ENCODE peak calls at places on chromosomes 2 and 18, in four cellular contexts. One of them, this sample, is unnamed.
A peak's percentile ranks its signal among the peaks of the same experiment; 100 is the strongest.

GRCh38 chr2:70111752-70112591 is 24.7 kb downstream of the PCBP1 start:
- DNase-seq in colonic mucosa: no peak
- DNase-seq in HL-60: no peak
- DNase-seq in cardiac muscle cell: peak; percentile 84
- DNase-seq in this sample: no peak

GRCh38 chr2:54513364-54513715 is 57.2 kb downstream of the SPTBN1 start:
- DNase-seq in cardiac muscle cell: no peak
- DNase-seq in HL-60: no peak
- DNase-seq in colonic mucosa: no peak
- DNase-seq in this sample: no peak

GRCh38 chr18:13725566-13726227 is 661 bp downstream of the FAM210A start:
- DNase-seq in HL-60: peak; percentile 13
- DNase-seq in colonic mucosa: peak; percentile 39
- DNase-seq in cardiac muscle cell: peak; percentile 7
- DNase-seq in this sample: peak; percentile 1

GRCh38 chr2:133092571-133092970 is 422.6 kb upstream of the LYPD1 start:
- DNase-seq in HL-60: no peak
- DNase-seq in colonic mucosa: no peak
- DNase-seq in cardiac muscle cell: no peak
- DNase-seq in this sample: no peak

GRCh38 chr2:3430740-3431490 is 51.4 kb downstream of the TRAPPC12 start:
- DNase-seq in cardiac muscle cell: peak; percentile 8
- DNase-seq in HL-60: no peak
- DNase-seq in colonic mucosa: no peak
- DNase-seq in this sample: no peak

GRCh38 chr18:62918361-62918760 is 203.0 kb downstream of the PHLPP1 start:
- DNase-seq in HL-60: no peak
- DNase-seq in cardiac muscle cell: no peak
- DNase-seq in colonic mucosa: no peak
- DNase-seq in this sample: no peak

GRCh38 chr2:178860551-178860950 is 53.3 kb upstream of the TTN start:
- DNase-seq in cardiac muscle cell: peak; percentile 77
- DNase-seq in colonic mucosa: peak; percentile 20
- DNase-seq in HL-60: no peak
- DNase-seq in this sample: peak; percentile 51

GRCh38 chr2:27148801-27149439 is at the start of gene TCF23:
- DNase-seq in HL-60: no peak
- DNase-seq in colonic mucosa: no peak
- DNase-seq in cardiac muscle cell: peak; percentile 78
- DNase-seq in this sample: no peak

GRCh38 chr2:235637906-235638305 is 144.1 kb downstream of the AGAP1 start:
- DNase-seq in cardiac muscle cell: no peak
- DNase-seq in HL-60: no peak
- DNase-seq in colonic mucosa: no peak
- DNase-seq in this sample: no peak

GRCh38 chr2:30188292-30188691 is 41.5 kb downstream of the YPEL5 start:
- DNase-seq in cardiac muscle cell: no peak
- DNase-seq in HL-60: no peak
- DNase-seq in colonic mucosa: no peak
- DNase-seq in this sample: no peak

GRCh38 chr2:205539603-205540002 is 142.7 kb upstream of the NRP2 start:
- DNase-seq in colonic mucosa: no peak
- DNase-seq in HL-60: no peak
- DNase-seq in cardiac muscle cell: no peak
- DNase-seq in this sample: no peak

GRCh38 chr18:37604032-37604431 is 38.4 kb upstream of the CELF4 start:
- DNase-seq in HL-60: no peak
- DNase-seq in colonic mucosa: no peak
- DNase-seq in cardiac muscle cell: no peak
- DNase-seq in this sample: no peak

GRCh38 chr2:60550151-60550983 is 3.1 kb downstream of the BCL11A start:
- DNase-seq in cardiac muscle cell: peak; percentile 90
- DNase-seq in colonic mucosa: peak; percentile 91
- DNase-seq in HL-60: peak; percentile 93
- DNase-seq in this sample: peak; percentile 96

GRCh38 chr2:241746084-241746483 is 11.7 kb downstream of the D2HGDH start:
- DNase-seq in colonic mucosa: no peak
- DNase-seq in cardiac muscle cell: no peak
- DNase-seq in HL-60: no peak
- DNase-seq in this sample: no peak

GRCh38 chr2:241744028-241744754 is 9.8 kb downstream of the D2HGDH start:
- DNase-seq in HL-60: no peak
- DNase-seq in cardiac muscle cell: no peak
- DNase-seq in colonic mucosa: no peak
- DNase-seq in this sample: no peak

GRCh38 chr2:241745276-241745675 is 10.8 kb downstream of the D2HGDH start:
- DNase-seq in HL-60: no peak
- DNase-seq in cardiac muscle cell: no peak
- DNase-seq in colonic mucosa: no peak
- DNase-seq in this sample: no peak

GRCh38 chr2:241742320-241742939 is 8.0 kb downstream of the D2HGDH start:
- DNase-seq in cardiac muscle cell: no peak
- DNase-seq in colonic mucosa: no peak
- DNase-seq in HL-60: no peak
- DNase-seq in this sample: no peak

GRCh38 chr2:241743620-241744019 is 9.2 kb downstream of the D2HGDH start:
- DNase-seq in colonic mucosa: no peak
- DNase-seq in HL-60: no peak
- DNase-seq in cardiac muscle cell: no peak
- DNase-seq in this sample: no peak
- H3K4me3 ChIP-seq in colonic mucosa: no peak overlapping the region
- H3K4me3 ChIP-seq in HL-60: no peak overlapping the region
- H3K4me3 ChIP-seq in cardiac muscle cell: no peak overlapping the region
- H3K4me3 ChIP-seq in this sample: no peak overlapping the region

GRCh38 chr18:76709659-76710645 is 112.4 kb upstream of the ZNF236 start:
- DNase-seq in HL-60: peak; percentile 70
- DNase-seq in cardiac muscle cell: peak; percentile 82
- DNase-seq in colonic mucosa: peak; percentile 58
- DNase-seq in this sample: peak; percentile 56
- TF ChIP-seq CTCF in HL-60: peak; percentile 90
- TF ChIP-seq CTCF in cardiac muscle cell: peak; percentile 86
- TF ChIP-seq CTCF in colonic mucosa: peak; percentile 89
- TF ChIP-seq CTCF in this sample: peak; percentile 88

DNA sequence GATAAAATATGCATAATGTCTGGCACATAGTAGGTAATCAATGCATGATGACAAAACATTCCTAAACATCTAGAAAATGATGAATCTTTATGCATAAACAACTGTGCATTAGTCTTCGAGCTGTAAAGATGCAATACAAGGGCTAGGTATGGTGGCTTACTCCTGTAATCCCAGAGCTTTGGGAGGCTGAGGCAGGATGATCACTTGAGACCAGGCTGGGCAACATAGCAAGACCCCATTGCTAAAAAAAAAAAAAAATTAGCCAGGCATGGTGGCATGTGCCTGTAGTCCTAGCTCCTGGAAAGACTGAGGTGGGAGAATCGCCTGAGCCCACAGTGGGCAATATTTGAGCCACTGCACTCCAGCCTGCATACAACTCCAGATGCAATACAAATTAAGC is 5.3 kb downstream of the TET3 start:
- DNase-seq in cardiac muscle cell: no peak
- DNase-seq in HL-60: no peak
- DNase-seq in colonic mucosa: no peak
- DNase-seq in this sample: no peak
- H3K4me3 ChIP-seq in cardiac muscle cell: no peak overlapping the region
- H3K4me3 ChIP-seq in HL-60: no peak overlapping the region
- H3K4me3 ChIP-seq in colonic mucosa: no peak overlapping the region
- H3K4me3 ChIP-seq in this sample: no peak overlapping the region

GRCh38 chr2:219084791-219085190 is 24.1 kb upstream of the IHH start:
- DNase-seq in cardiac muscle cell: no peak
- DNase-seq in HL-60: peak; percentile 46
- DNase-seq in colonic mucosa: no peak
- DNase-seq in this sample: no peak

GRCh38 chr2:219087371-219087770 is 26.6 kb upstream of the IHH start:
- DNase-seq in HL-60: no peak
- DNase-seq in colonic mucosa: no peak
- DNase-seq in cardiac muscle cell: no peak
- DNase-seq in this sample: no peak

GRCh38 chr2:219089330-219089729 is 28.6 kb upstream of the IHH start:
- DNase-seq in HL-60: no peak
- DNase-seq in colonic mucosa: no peak
- DNase-seq in cardiac muscle cell: no peak
- DNase-seq in this sample: no peak

GRCh38 chr2:219087848-219088247 is 27.1 kb upstream of the IHH start:
- DNase-seq in colonic mucosa: no peak
- DNase-seq in cardiac muscle cell: no peak
- DNase-seq in HL-60: no peak
- DNase-seq in this sample: peak; percentile 27

GRCh38 chr2:219086215-219086614 is 25.5 kb upstream of the IHH start:
- DNase-seq in HL-60: no peak
- DNase-seq in colonic mucosa: no peak
- DNase-seq in cardiac muscle cell: no peak
- DNase-seq in this sample: no peak
- TF ChIP-seq CTCF in HL-60: no peak
- TF ChIP-seq CTCF in colonic mucosa: no peak
- TF ChIP-seq CTCF in cardiac muscle cell: no peak
- TF ChIP-seq CTCF in this sample: no peak

DNA sequence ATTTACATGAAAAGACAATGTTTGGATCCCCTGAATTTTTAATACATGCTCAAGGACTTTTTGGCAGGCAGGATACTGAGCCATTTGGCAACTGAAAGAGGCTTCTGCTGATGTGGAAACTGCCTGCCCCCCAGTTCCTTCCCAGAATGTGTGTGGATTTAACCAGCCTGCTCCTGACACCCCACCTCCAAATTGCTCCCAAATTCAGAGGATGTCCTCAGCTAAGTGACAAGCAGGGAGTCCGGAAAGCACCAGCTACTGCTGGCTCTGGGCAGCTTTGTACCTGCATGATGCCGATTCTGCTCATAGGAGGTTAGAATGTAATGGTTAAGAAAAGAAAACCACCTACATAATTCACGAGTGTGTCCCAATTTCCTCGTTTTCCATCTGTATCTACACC is 197.5 kb downstream of the CDH20 start:
- DNase-seq in colonic mucosa: no peak
- DNase-seq in HL-60: no peak
- DNase-seq in cardiac muscle cell: no peak
- DNase-seq in this sample: no peak
- H3K4me3 ChIP-seq in colonic mucosa: no peak overlapping the region
- H3K4me3 ChIP-seq in HL-60: no peak overlapping the region
- H3K4me3 ChIP-seq in cardiac muscle cell: no peak overlapping the region
- H3K4me3 ChIP-seq in this sample: no peak overlapping the region

GRCh38 chr2:104944495-104944894 is 90.6 kb downstream of the POU3F3 start:
- DNase-seq in cardiac muscle cell: peak; percentile 0
- DNase-seq in HL-60: no peak
- DNase-seq in colonic mucosa: no peak
- DNase-seq in this sample: peak; percentile 1
- TF ChIP-seq CTCF in cardiac muscle cell: no peak
- TF ChIP-seq CTCF in HL-60: no peak
- TF ChIP-seq CTCF in colonic mucosa: peak; percentile 37
- TF ChIP-seq CTCF in this sample: peak; percentile 5

GRCh38 chr2:234426616-234427015 is 70.3 kb downstream of the ARL4C start:
- DNase-seq in cardiac muscle cell: no peak
- DNase-seq in HL-60: peak; percentile 10
- DNase-seq in colonic mucosa: no peak
- DNase-seq in this sample: no peak
- H3K4me3 ChIP-seq in cardiac muscle cell: no peak overlapping the region
- H3K4me3 ChIP-seq in HL-60: no peak overlapping the region
- H3K4me3 ChIP-seq in colonic mucosa: no peak overlapping the region
- H3K4me3 ChIP-seq in this sample: no peak overlapping the region